ENCODE peak calls at places on chromosome 7, in five cellular contexts. W is astrocyte; X is uterus; E is activated CD4-positive, CD25-positive, alpha-beta regulatory T cell; L is BJ. Y is an unnamed sample.

GRCh38 chr7:127833641-127834040 is 181.6 kb downstream of the SND1 start:
- DNase-seq in W (no peak), X (no peak), E (no peak), L (no peak), Y (no peak)

GRCh38 chr7:50632561-50633413 is 67.6 kb upstream of the DDC start:
- DNase-seq in W (peak), X (no peak), E (peak), L (no peak), Y (peak)

GRCh38 chr7:144037414-144038096 is 11.2 kb upstream of the OR2A5 start:
- DNase-seq in W (no peak), X (no peak), E (no peak), L (no peak), Y (no peak)

GRCh38 chr7:149450821-149451220 is 10.0 kb downstream of the ZNF777 start:
- DNase-seq in W (no peak), X (no peak), E (no peak), L (no peak), Y (no peak)

GRCh38 chr7:88480901-88481300 is 174.2 kb upstream of the STEAP4 start:
- DNase-seq in W (no peak), X (no peak), E (no peak), L (no peak), Y (peak)

GRCh38 chr7:68729361-68729760 is 868.9 kb upstream of the AUTS2 start:
- DNase-seq in W (no peak), X (no peak), E (no peak), L (no peak), Y (no peak)

GRCh38 chr7:32204361-32205018 is 134.3 kb upstream of the PDE1C start:
- DNase-seq in W (peak), X (peak), E (no peak), L (peak), Y (peak)

GRCh38 chr7:76283254-76284159 is 19.0 kb upstream of the HSPB1 start:
- DNase-seq in W (no peak), X (no peak), E (no peak), L (no peak), Y (no peak)

GRCh38 chr7:53740971-53741370 is 705.5 kb downstream of the POM121L12 start:
- DNase-seq in W (no peak), X (no peak), E (no peak), L (no peak), Y (no peak)

GRCh38 chr7:18356195-18356645 is 139.3 kb upstream of the HDAC9 start:
- DNase-seq in W (peak), X (no peak), E (no peak), L (peak), Y (no peak)

GRCh38 chr7:141045126-141045841 is 28.6 kb upstream of the TMEM178B start:
- DNase-seq in W (no peak), X (no peak), E (no peak), L (no peak), Y (no peak)

GRCh38 chr7:42907316-42907715 is 4.6 kb downstream of the C7orf25 start:
- DNase-seq in W (peak), X (no peak), E (no peak), L (no peak), Y (no peak)

GRCh38 chr7:92716825-92717580 is 119.4 kb downstream of the CDK6 start:
- DNase-seq in W (no peak), X (no peak), E (no peak), L (no peak), Y (no peak)

GRCh38 chr7:55481126-55481525 is 91.2 kb downstream of the VOPP1 start:
- DNase-seq in W (no peak), X (no peak), E (no peak), L (no peak), Y (no peak)

GRCh38 chr7:110204527-110204926 is 886.4 kb upstream of the LRRN3 start:
- DNase-seq in W (no peak), X (no peak), E (no peak), L (no peak), Y (peak)

GRCh38 chr7:68166525-68166924 is 1169.9 kb downstream of the TYW1 start:
- DNase-seq in W (no peak), X (no peak), E (no peak), L (no peak), Y (no peak)

GRCh38 chr7:12111461-12112405 is 99.4 kb upstream of the TMEM106B start:
- DNase-seq in W (peak), X (peak), E (no peak), L (no peak), Y (no peak)

GRCh38 chr7:135664046-135664589 is 1.8 kb downstream of the STMP1 start:
- DNase-seq in W (peak), X (no peak), E (no peak), L (no peak), Y (no peak)

GRCh38 chr7:77335581-77335980 is 80.6 kb downstream of the GSAP start:
- DNase-seq in W (no peak), X (no peak), E (no peak), L (no peak), Y (no peak)

GRCh38 chr7:12685550-12685949 is 1.9 kb upstream of the ARL4A start:
- DNase-seq in W (peak), X (peak), E (no peak), L (no peak), Y (peak)